ENCODE peak calls at places on chromosomes 1 and 21, in six cellular contexts. One of them, this sample, is unnamed.
A peak's percentile ranks its signal among the peaks of the same experiment; 100 is the strongest.

GRCh38 chr1:87795615-87796337 is 467.1 kb downstream of the LMO4 start:
- ATAC-seq in upper lobe of left lung: peak; percentile 36
- ATAC-seq in HepG2: peak; percentile 95
- ATAC-seq in HCT116: peak; percentile 53
- ATAC-seq in GM12878: no peak
- ATAC-seq in Panc1: peak; percentile 30
- ATAC-seq in this sample: no peak

GRCh38 chr1:111332190-111332589 is 41.5 kb downstream of the CHIA start:
- ATAC-seq in upper lobe of left lung: no peak
- ATAC-seq in HepG2: no peak
- ATAC-seq in HCT116: no peak
- ATAC-seq in GM12878: peak; percentile 86
- ATAC-seq in Panc1: no peak
- ATAC-seq in this sample: no peak

GRCh38 chr1:91166106-91166712 is 144.4 kb upstream of the ZNF644 start:
- ATAC-seq in upper lobe of left lung: peak; percentile 87
- ATAC-seq in HepG2: peak; percentile 84
- ATAC-seq in HCT116: peak; percentile 71
- ATAC-seq in GM12878: peak; percentile 90
- ATAC-seq in Panc1: peak; percentile 77
- ATAC-seq in this sample: peak; percentile 41

GRCh38 chr1:48785869-48786268 is 9.2 kb upstream of the BEND5 start:
- ATAC-seq in upper lobe of left lung: no peak
- ATAC-seq in HepG2: no peak
- ATAC-seq in HCT116: no peak
- ATAC-seq in GM12878: no peak
- ATAC-seq in Panc1: no peak
- ATAC-seq in this sample: no peak

GRCh38 chr1:115299266-115299665 is 38.8 kb downstream of the NGF start:
- ATAC-seq in upper lobe of left lung: no peak
- ATAC-seq in HepG2: no peak
- ATAC-seq in HCT116: no peak
- ATAC-seq in GM12878: no peak
- ATAC-seq in Panc1: no peak
- ATAC-seq in this sample: no peak

GRCh38 chr1:82162526-82163420 is 362.0 kb downstream of the ADGRL2 start:
- ATAC-seq in upper lobe of left lung: peak; percentile 35
- ATAC-seq in HepG2: no peak
- ATAC-seq in HCT116: no peak
- ATAC-seq in GM12878: peak; percentile 25
- ATAC-seq in Panc1: no peak
- ATAC-seq in this sample: no peak

GRCh38 chr21:31124005-31124404 is 85.7 kb upstream of the KRTAP19-8 start:
- ATAC-seq in upper lobe of left lung: peak; percentile 69
- ATAC-seq in HepG2: no peak
- ATAC-seq in HCT116: no peak
- ATAC-seq in GM12878: no peak
- ATAC-seq in Panc1: no peak
- ATAC-seq in this sample: no peak

GRCh38 chr21:37119421-37120218 is 46.6 kb downstream of the TTC3 start:
- ATAC-seq in upper lobe of left lung: no peak
- ATAC-seq in HepG2: peak; percentile 77
- ATAC-seq in HCT116: peak; percentile 36
- ATAC-seq in GM12878: peak; percentile 50
- ATAC-seq in Panc1: no peak
- ATAC-seq in this sample: no peak

GRCh38 chr21:43318841-43319781 is 107.8 kb downstream of the SIK1 start:
- ATAC-seq in upper lobe of left lung: peak; percentile 7
- ATAC-seq in HepG2: no peak
- ATAC-seq in HCT116: no peak
- ATAC-seq in GM12878: peak; percentile 67
- ATAC-seq in Panc1: peak; percentile 58
- ATAC-seq in this sample: no peak

GRCh38 chr1:113405573-113405972 is 15.3 kb downstream of the MAGI3 start:
- ATAC-seq in upper lobe of left lung: no peak
- ATAC-seq in HepG2: peak; percentile 91
- ATAC-seq in HCT116: no peak
- ATAC-seq in GM12878: no peak
- ATAC-seq in Panc1: no peak
- ATAC-seq in this sample: no peak

GRCh38 chr1:158203693-158204457 is 23.2 kb downstream of the CD1D start:
- ATAC-seq in upper lobe of left lung: peak; percentile 81
- ATAC-seq in HepG2: peak; percentile 89
- ATAC-seq in HCT116: peak; percentile 97
- ATAC-seq in GM12878: peak; percentile 92
- ATAC-seq in Panc1: peak; percentile 95
- ATAC-seq in this sample: no peak

GRCh38 chr1:155859881-155860841 is 794 bp downstream of the SYT11 start:
- ATAC-seq in upper lobe of left lung: peak; percentile 78
- ATAC-seq in HepG2: peak; percentile 4
- ATAC-seq in HCT116: no peak
- ATAC-seq in GM12878: peak; percentile 55
- ATAC-seq in Panc1: peak; percentile 2
- ATAC-seq in this sample: peak; percentile 47

GRCh38 chr1:26350701-26351590 is 3.0 kb downstream of the CRYBG2 start:
- ATAC-seq in upper lobe of left lung: no peak
- ATAC-seq in HepG2: peak; percentile 93
- ATAC-seq in HCT116: peak; percentile 64
- ATAC-seq in GM12878: no peak
- ATAC-seq in Panc1: peak; percentile 59
- ATAC-seq in this sample: no peak

GRCh38 chr1:73065585-73065984 is 783.2 kb upstream of the NEGR1 start:
- ATAC-seq in upper lobe of left lung: no peak
- ATAC-seq in HepG2: no peak
- ATAC-seq in HCT116: no peak
- ATAC-seq in GM12878: no peak
- ATAC-seq in Panc1: peak; percentile 85
- ATAC-seq in this sample: no peak

GRCh38 chr1:3636531-3636930 is 11.7 kb downstream of the TPRG1L start:
- ATAC-seq in upper lobe of left lung: no peak
- ATAC-seq in HepG2: no peak
- ATAC-seq in HCT116: no peak
- ATAC-seq in GM12878: no peak
- ATAC-seq in Panc1: no peak
- ATAC-seq in this sample: no peak

GRCh38 chr1:61237659-61238370 is 155.5 kb downstream of the NFIA start:
- ATAC-seq in upper lobe of left lung: no peak
- ATAC-seq in HepG2: no peak
- ATAC-seq in HCT116: no peak
- ATAC-seq in GM12878: no peak
- ATAC-seq in Panc1: no peak
- ATAC-seq in this sample: no peak

GRCh38 chr1:66944330-66945274 is 19.8 kb downstream of the MIER1 start:
- ATAC-seq in upper lobe of left lung: peak; percentile 91
- ATAC-seq in HepG2: peak; percentile 95
- ATAC-seq in HCT116: peak; percentile 98
- ATAC-seq in GM12878: no peak
- ATAC-seq in Panc1: peak; percentile 97
- ATAC-seq in this sample: peak; percentile 94

GRCh38 chr1:225885336-225885735 is 3.2 kb upstream of the TMEM63A start:
- ATAC-seq in upper lobe of left lung: no peak
- ATAC-seq in HepG2: no peak
- ATAC-seq in HCT116: no peak
- ATAC-seq in GM12878: no peak
- ATAC-seq in Panc1: no peak
- ATAC-seq in this sample: no peak

GRCh38 chr1:225886159-225887029 is 2.6 kb downstream of the LEFTY1 start:
- ATAC-seq in upper lobe of left lung: no peak
- ATAC-seq in HepG2: peak; percentile 20
- ATAC-seq in HCT116: no peak
- ATAC-seq in GM12878: no peak
- ATAC-seq in Panc1: no peak
- ATAC-seq in this sample: no peak

GRCh38 chr1:225888898-225889690 is at the start of gene LEFTY1:
- ATAC-seq in upper lobe of left lung: peak; percentile 30
- ATAC-seq in HepG2: peak; percentile 45
- ATAC-seq in HCT116: no peak
- ATAC-seq in GM12878: peak; percentile 26
- ATAC-seq in Panc1: no peak
- ATAC-seq in this sample: no peak

GRCh38 chr1:225888289-225888897 is 553 bp downstream of the LEFTY1 start:
- ATAC-seq in upper lobe of left lung: no peak
- ATAC-seq in HepG2: peak; percentile 15
- ATAC-seq in HCT116: no peak
- ATAC-seq in GM12878: no peak
- ATAC-seq in Panc1: peak; percentile 21
- ATAC-seq in this sample: no peak

GRCh38 chr1:225887030-225887314 is 2.0 kb downstream of the LEFTY1 start:
- ATAC-seq in upper lobe of left lung: no peak
- ATAC-seq in HepG2: no peak
- ATAC-seq in HCT116: no peak
- ATAC-seq in GM12878: no peak
- ATAC-seq in Panc1: no peak
- ATAC-seq in this sample: no peak
- H3K4me1 ChIP-seq in upper lobe of left lung: peaks cover 8% of the 10 kb centered on the region
- H3K4me1 ChIP-seq in HepG2: peaks cover 74% of the 10 kb centered on the region
- H3K4me1 ChIP-seq in HCT116: peaks cover 10% of the 10 kb centered on the region
- H3K4me1 ChIP-seq in GM12878: peaks cover 6% of the 10 kb centered on the region
- H3K4me1 ChIP-seq in Panc1: peaks cover 4% of the 10 kb centered on the region
- H3K4me1 ChIP-seq in this sample: no peaks in the 10 kb centered on the region

GRCh38 chr1:23555949-23556640 is 3.2 kb downstream of the ID3 start:
- ATAC-seq in upper lobe of left lung: no peak
- ATAC-seq in HepG2: peak; percentile 11
- ATAC-seq in HCT116: peak; percentile 11
- ATAC-seq in GM12878: no peak
- ATAC-seq in Panc1: peak; percentile 6
- ATAC-seq in this sample: no peak

GRCh38 chr1:23555225-23555801 is 4.0 kb downstream of the ID3 start:
- ATAC-seq in upper lobe of left lung: no peak
- ATAC-seq in HepG2: no peak
- ATAC-seq in HCT116: no peak
- ATAC-seq in GM12878: no peak
- ATAC-seq in Panc1: no peak
- ATAC-seq in this sample: no peak

GRCh38 chr1:23553896-23554480 is 5.3 kb downstream of the ID3 start:
- ATAC-seq in upper lobe of left lung: no peak
- ATAC-seq in HepG2: no peak
- ATAC-seq in HCT116: no peak
- ATAC-seq in GM12878: peak; percentile 9
- ATAC-seq in Panc1: no peak
- ATAC-seq in this sample: no peak

GRCh38 chr1:23553206-23553895 is 6.0 kb downstream of the ID3 start:
- ATAC-seq in upper lobe of left lung: no peak
- ATAC-seq in HepG2: no peak
- ATAC-seq in HCT116: no peak
- ATAC-seq in GM12878: no peak
- ATAC-seq in Panc1: no peak
- ATAC-seq in this sample: no peak

DNA sequence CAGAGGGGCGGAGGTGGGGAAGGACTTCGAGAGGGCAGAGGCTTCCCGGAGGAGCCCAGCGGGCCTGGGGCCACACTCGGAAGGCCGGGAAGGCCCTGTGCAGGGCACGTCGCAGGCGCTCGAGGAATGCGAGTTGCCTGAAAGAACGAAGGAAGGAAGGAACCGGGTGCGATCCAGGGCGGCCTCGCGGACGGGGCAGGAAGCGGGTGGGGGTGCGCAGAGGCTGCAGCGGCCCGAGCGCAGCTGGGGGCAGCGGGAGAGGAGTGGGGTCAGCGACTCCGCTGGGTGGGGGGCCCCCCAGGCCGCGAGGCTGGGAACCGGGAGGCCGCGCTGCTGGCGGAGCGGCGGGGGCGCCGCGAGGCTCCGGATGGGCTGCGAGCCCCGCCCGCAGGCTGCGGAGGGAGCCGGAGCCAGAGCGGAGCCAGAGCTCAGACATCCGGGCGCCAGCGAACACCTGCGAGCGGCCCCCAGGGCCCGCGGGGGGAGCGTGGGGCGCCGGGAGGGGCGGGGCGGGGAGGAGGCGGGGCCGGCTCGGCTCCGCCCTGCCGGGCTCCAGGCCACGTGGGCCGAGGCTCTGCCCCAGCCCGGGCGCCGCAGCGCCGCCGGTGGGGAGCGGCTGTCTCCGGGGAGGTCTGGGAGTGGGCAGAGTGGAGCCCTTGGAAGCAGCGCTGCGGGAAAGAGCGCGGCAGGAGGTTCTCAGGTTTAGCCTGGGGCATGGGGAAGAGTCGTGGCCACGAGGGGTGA is 4.6 kb downstream of the ID3 start:
- ATAC-seq in upper lobe of left lung: peak; percentile 84
- ATAC-seq in HepG2: peak; percentile 68
- ATAC-seq in HCT116: peak; percentile 69
- ATAC-seq in GM12878: peak; percentile 72
- ATAC-seq in Panc1: peak; percentile 77
- ATAC-seq in this sample: peak; percentile 78
- TF ChIP-seq POLR2AphosphoS5 in upper lobe of left lung: peak; percentile 81
- TF ChIP-seq POLR2AphosphoS5 in HepG2: peak; percentile 58
- TF ChIP-seq POLR2AphosphoS5 in HCT116: peak; percentile 83
- TF ChIP-seq POLR2AphosphoS5 in GM12878: peak; percentile 58
- TF ChIP-seq POLR2AphosphoS5 in Panc1: peak; percentile 42
- TF ChIP-seq POLR2AphosphoS5 in this sample: peak; percentile 89

GRCh38 chr1:223833948-223834347 is 11.8 kb downstream of the TP53BP2 start:
- ATAC-seq in upper lobe of left lung: no peak
- ATAC-seq in HepG2: no peak
- ATAC-seq in HCT116: no peak
- ATAC-seq in GM12878: no peak
- ATAC-seq in Panc1: no peak
- ATAC-seq in this sample: no peak
- H3K4me1 ChIP-seq in upper lobe of left lung: peaks cover 84% of the 10 kb centered on the region
- H3K4me1 ChIP-seq in HepG2: peaks cover 33% of the 10 kb centered on the region
- H3K4me1 ChIP-seq in HCT116: peaks cover 3% of the 10 kb centered on the region
- H3K4me1 ChIP-seq in GM12878: peaks cover 4% of the 10 kb centered on the region
- H3K4me1 ChIP-seq in Panc1: peaks cover 55% of the 10 kb centered on the region
- H3K4me1 ChIP-seq in this sample: peaks cover 39% of the 10 kb centered on the region

GRCh38 chr1:84254703-84255238 is 46.7 kb upstream of the SAMD13 start:
- ATAC-seq in upper lobe of left lung: no peak
- ATAC-seq in HepG2: no peak
- ATAC-seq in HCT116: no peak
- ATAC-seq in GM12878: no peak
- ATAC-seq in Panc1: no peak
- ATAC-seq in this sample: no peak

GRCh38 chr1:84253041-84253440 is 48.5 kb upstream of the SAMD13 start:
- ATAC-seq in upper lobe of left lung: no peak
- ATAC-seq in HepG2: no peak
- ATAC-seq in HCT116: peak; percentile 3
- ATAC-seq in GM12878: no peak
- ATAC-seq in Panc1: peak; percentile 14
- ATAC-seq in this sample: no peak

GRCh38 chr1:84250668-84251067 is 50.8 kb upstream of the SAMD13 start:
- ATAC-seq in upper lobe of left lung: no peak
- ATAC-seq in HepG2: no peak
- ATAC-seq in HCT116: no peak
- ATAC-seq in GM12878: no peak
- ATAC-seq in Panc1: no peak
- ATAC-seq in this sample: no peak

GRCh38 chr1:84255586-84255985 is 45.9 kb upstream of the SAMD13 start:
- ATAC-seq in upper lobe of left lung: no peak
- ATAC-seq in HepG2: no peak
- ATAC-seq in HCT116: no peak
- ATAC-seq in GM12878: no peak
- ATAC-seq in Panc1: no peak
- ATAC-seq in this sample: no peak

DNA sequence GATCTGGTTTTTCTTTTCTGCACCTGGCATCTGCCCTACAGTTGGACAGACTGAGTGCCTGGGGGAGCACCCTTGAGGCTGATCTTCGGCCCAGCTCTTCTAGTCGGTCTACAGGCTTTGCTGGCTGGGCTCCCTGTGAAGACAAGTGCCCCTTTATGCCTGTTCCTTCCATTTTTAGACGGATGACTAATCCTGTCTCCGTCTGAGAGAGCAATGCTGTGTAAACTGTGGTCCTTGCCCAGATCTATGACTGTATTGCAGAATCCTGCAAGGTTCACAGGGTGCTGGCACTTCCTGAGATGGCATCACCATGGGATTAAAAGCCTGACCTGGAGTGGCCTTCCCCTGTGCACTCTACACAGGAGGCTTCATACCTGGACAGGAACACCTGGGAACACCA is 47.6 kb upstream of the SAMD13 start:
- ATAC-seq in upper lobe of left lung: peak; percentile 47
- ATAC-seq in HepG2: peak; percentile 79
- ATAC-seq in HCT116: peak; percentile 96
- ATAC-seq in GM12878: no peak
- ATAC-seq in Panc1: peak; percentile 99
- ATAC-seq in this sample: peak; percentile 50
- TF ChIP-seq POLR2AphosphoS5 in upper lobe of left lung: no peak
- TF ChIP-seq POLR2AphosphoS5 in HepG2: no peak
- TF ChIP-seq POLR2AphosphoS5 in HCT116: peak; percentile 76
- TF ChIP-seq POLR2AphosphoS5 in GM12878: no peak
- TF ChIP-seq POLR2AphosphoS5 in Panc1: peak; percentile 82
- TF ChIP-seq POLR2AphosphoS5 in this sample: peak; percentile 55

This sample was measured in gastroesophageal sphincter.